ENCODE peak calls at places on chromosomes 11 and 22, in eight cellular contexts. One of them, this sample, is unnamed.

GRCh38 chr11:69174841-69175240 is 19.1 kb downstream of the SMIM38 start:
- DNase-seq in Karpas-422: no peak
- DNase-seq in AG08395: no peak
- DNase-seq in stomach: no peak
- DNase-seq in CD8-positive, alpha-beta T cell: no peak
- DNase-seq in activated T-helper 1 cell treated with anti-CD3 and anti-CD28 coated beads, Interleukin-12 subunit alpha, Interleukin-12 subunit beta, Interleukin-2, Interleukin-4 antibody, amounts not matched to agents 30 ng/mL and 10 ng/mL and 1 ng/mL, durations not matched to agents 14 hours and 24 hours and 36 hours: no peak
- DNase-seq in fibroblast of mammary gland: no peak
- DNase-seq in left ventricle myocardium inferior: no peak
- DNase-seq in this sample: no peak

GRCh38 chr11:23976776-23977380 is 520.0 kb upstream of the LUZP2 start:
- DNase-seq in activated T-helper 1 cell treated with anti-CD3 and anti-CD28 coated beads, Interleukin-12 subunit alpha, Interleukin-12 subunit beta, Interleukin-2, Interleukin-4 antibody, amounts not matched to agents 30 ng/mL and 10 ng/mL and 1 ng/mL, durations not matched to agents 14 hours and 24 hours and 36 hours: no peak
- DNase-seq in CD8-positive, alpha-beta T cell: no peak
- DNase-seq in AG08395: peak
- DNase-seq in Karpas-422: no peak
- DNase-seq in stomach: no peak
- DNase-seq in fibroblast of mammary gland: peak
- DNase-seq in left ventricle myocardium inferior: no peak
- DNase-seq in this sample: no peak

GRCh38 chr11:128336203-128336602 is 251.2 kb downstream of the ETS1 start:
- DNase-seq in CD8-positive, alpha-beta T cell: no peak
- DNase-seq in activated T-helper 1 cell treated with anti-CD3 and anti-CD28 coated beads, Interleukin-12 subunit alpha, Interleukin-12 subunit beta, Interleukin-2, Interleukin-4 antibody, amounts not matched to agents 30 ng/mL and 10 ng/mL and 1 ng/mL, durations not matched to agents 14 hours and 24 hours and 36 hours: no peak
- DNase-seq in left ventricle myocardium inferior: peak
- DNase-seq in fibroblast of mammary gland: peak
- DNase-seq in Karpas-422: no peak
- DNase-seq in stomach: peak
- DNase-seq in AG08395: peak
- DNase-seq in this sample: no peak

GRCh38 chr22:28299329-28299728 is 380.3 kb upstream of the PITPNB start:
- DNase-seq in fibroblast of mammary gland: no peak
- DNase-seq in CD8-positive, alpha-beta T cell: no peak
- DNase-seq in left ventricle myocardium inferior: no peak
- DNase-seq in stomach: no peak
- DNase-seq in activated T-helper 1 cell treated with anti-CD3 and anti-CD28 coated beads, Interleukin-12 subunit alpha, Interleukin-12 subunit beta, Interleukin-2, Interleukin-4 antibody, amounts not matched to agents 30 ng/mL and 10 ng/mL and 1 ng/mL, durations not matched to agents 14 hours and 24 hours and 36 hours: no peak
- DNase-seq in AG08395: no peak
- DNase-seq in Karpas-422: no peak
- DNase-seq in this sample: no peak

GRCh38 chr11:18066626-18067025 is 20.6 kb upstream of the TPH1 start:
- DNase-seq in fibroblast of mammary gland: peak
- DNase-seq in activated T-helper 1 cell treated with anti-CD3 and anti-CD28 coated beads, Interleukin-12 subunit alpha, Interleukin-12 subunit beta, Interleukin-2, Interleukin-4 antibody, amounts not matched to agents 30 ng/mL and 10 ng/mL and 1 ng/mL, durations not matched to agents 14 hours and 24 hours and 36 hours: no peak
- DNase-seq in Karpas-422: no peak
- DNase-seq in left ventricle myocardium inferior: no peak
- DNase-seq in CD8-positive, alpha-beta T cell: no peak
- DNase-seq in AG08395: peak
- DNase-seq in stomach: no peak
- DNase-seq in this sample: no peak

GRCh38 chr11:65833297-65834030 is at the start of gene SNX32:
- DNase-seq in stomach: peak
- DNase-seq in Karpas-422: no peak
- DNase-seq in AG08395: peak
- DNase-seq in left ventricle myocardium inferior: peak
- DNase-seq in CD8-positive, alpha-beta T cell: peak
- DNase-seq in fibroblast of mammary gland: peak
- DNase-seq in activated T-helper 1 cell treated with anti-CD3 and anti-CD28 coated beads, Interleukin-12 subunit alpha, Interleukin-12 subunit beta, Interleukin-2, Interleukin-4 antibody, amounts not matched to agents 30 ng/mL and 10 ng/mL and 1 ng/mL, durations not matched to agents 14 hours and 24 hours and 36 hours: peak
- DNase-seq in this sample: peak

GRCh38 chr11:36258730-36259360 is 30.4 kb downstream of the COMMD9 start:
- DNase-seq in CD8-positive, alpha-beta T cell: no peak
- DNase-seq in activated T-helper 1 cell treated with anti-CD3 and anti-CD28 coated beads, Interleukin-12 subunit alpha, Interleukin-12 subunit beta, Interleukin-2, Interleukin-4 antibody, amounts not matched to agents 30 ng/mL and 10 ng/mL and 1 ng/mL, durations not matched to agents 14 hours and 24 hours and 36 hours: no peak
- DNase-seq in fibroblast of mammary gland: peak
- DNase-seq in Karpas-422: peak
- DNase-seq in AG08395: peak
- DNase-seq in stomach: peak
- DNase-seq in left ventricle myocardium inferior: peak
- DNase-seq in this sample: no peak

GRCh38 chr11:70420008-70420464 is 21.7 kb downstream of the CTTN start:
- DNase-seq in activated T-helper 1 cell treated with anti-CD3 and anti-CD28 coated beads, Interleukin-12 subunit alpha, Interleukin-12 subunit beta, Interleukin-2, Interleukin-4 antibody, amounts not matched to agents 30 ng/mL and 10 ng/mL and 1 ng/mL, durations not matched to agents 14 hours and 24 hours and 36 hours: no peak
- DNase-seq in left ventricle myocardium inferior: no peak
- DNase-seq in fibroblast of mammary gland: peak
- DNase-seq in CD8-positive, alpha-beta T cell: no peak
- DNase-seq in AG08395: no peak
- DNase-seq in Karpas-422: no peak
- DNase-seq in stomach: no peak
- DNase-seq in this sample: no peak

GRCh38 chr22:30228509-30229359 is 17.8 kb downstream of the LIF start:
- DNase-seq in CD8-positive, alpha-beta T cell: no peak
- DNase-seq in stomach: no peak
- DNase-seq in Karpas-422: no peak
- DNase-seq in left ventricle myocardium inferior: no peak
- DNase-seq in fibroblast of mammary gland: no peak
- DNase-seq in AG08395: no peak
- DNase-seq in activated T-helper 1 cell treated with anti-CD3 and anti-CD28 coated beads, Interleukin-12 subunit alpha, Interleukin-12 subunit beta, Interleukin-2, Interleukin-4 antibody, amounts not matched to agents 30 ng/mL and 10 ng/mL and 1 ng/mL, durations not matched to agents 14 hours and 24 hours and 36 hours: no peak
- DNase-seq in this sample: no peak

GRCh38 chr11:113684558-113684957 is 21.6 kb downstream of the TMPRSS5 start:
- DNase-seq in fibroblast of mammary gland: peak
- DNase-seq in Karpas-422: no peak
- DNase-seq in left ventricle myocardium inferior: no peak
- DNase-seq in stomach: no peak
- DNase-seq in AG08395: no peak
- DNase-seq in CD8-positive, alpha-beta T cell: no peak
- DNase-seq in activated T-helper 1 cell treated with anti-CD3 and anti-CD28 coated beads, Interleukin-12 subunit alpha, Interleukin-12 subunit beta, Interleukin-2, Interleukin-4 antibody, amounts not matched to agents 30 ng/mL and 10 ng/mL and 1 ng/mL, durations not matched to agents 14 hours and 24 hours and 36 hours: no peak
- DNase-seq in this sample: no peak

GRCh38 chr11:112274007-112274783 is 13.5 kb upstream of the PLET1 start:
- DNase-seq in left ventricle myocardium inferior: no peak
- DNase-seq in CD8-positive, alpha-beta T cell: no peak
- DNase-seq in AG08395: no peak
- DNase-seq in Karpas-422: no peak
- DNase-seq in activated T-helper 1 cell treated with anti-CD3 and anti-CD28 coated beads, Interleukin-12 subunit alpha, Interleukin-12 subunit beta, Interleukin-2, Interleukin-4 antibody, amounts not matched to agents 30 ng/mL and 10 ng/mL and 1 ng/mL, durations not matched to agents 14 hours and 24 hours and 36 hours: no peak
- DNase-seq in stomach: no peak
- DNase-seq in fibroblast of mammary gland: no peak
- DNase-seq in this sample: no peak

GRCh38 chr11:74726547-74727182 is 4.6 kb downstream of the CHRDL2 start:
- DNase-seq in Karpas-422: peak
- DNase-seq in fibroblast of mammary gland: peak
- DNase-seq in AG08395: peak
- DNase-seq in stomach: peak
- DNase-seq in CD8-positive, alpha-beta T cell: peak
- DNase-seq in left ventricle myocardium inferior: peak
- DNase-seq in activated T-helper 1 cell treated with anti-CD3 and anti-CD28 coated beads, Interleukin-12 subunit alpha, Interleukin-12 subunit beta, Interleukin-2, Interleukin-4 antibody, amounts not matched to agents 30 ng/mL and 10 ng/mL and 1 ng/mL, durations not matched to agents 14 hours and 24 hours and 36 hours: peak
- DNase-seq in this sample: no peak

GRCh38 chr11:85182437-85183109 is 444.6 kb downstream of the DLG2 start:
- DNase-seq in Karpas-422: peak
- DNase-seq in AG08395: peak
- DNase-seq in CD8-positive, alpha-beta T cell: no peak
- DNase-seq in left ventricle myocardium inferior: no peak
- DNase-seq in fibroblast of mammary gland: peak
- DNase-seq in stomach: no peak
- DNase-seq in activated T-helper 1 cell treated with anti-CD3 and anti-CD28 coated beads, Interleukin-12 subunit alpha, Interleukin-12 subunit beta, Interleukin-2, Interleukin-4 antibody, amounts not matched to agents 30 ng/mL and 10 ng/mL and 1 ng/mL, durations not matched to agents 14 hours and 24 hours and 36 hours: no peak
- DNase-seq in this sample: no peak

GRCh38 chr11:115215694-115216615 is 288.3 kb downstream of the CADM1 start:
- DNase-seq in AG08395: no peak
- DNase-seq in CD8-positive, alpha-beta T cell: no peak
- DNase-seq in Karpas-422: no peak
- DNase-seq in activated T-helper 1 cell treated with anti-CD3 and anti-CD28 coated beads, Interleukin-12 subunit alpha, Interleukin-12 subunit beta, Interleukin-2, Interleukin-4 antibody, amounts not matched to agents 30 ng/mL and 10 ng/mL and 1 ng/mL, durations not matched to agents 14 hours and 24 hours and 36 hours: no peak
- DNase-seq in fibroblast of mammary gland: no peak
- DNase-seq in left ventricle myocardium inferior: no peak
- DNase-seq in stomach: no peak
- DNase-seq in this sample: no peak

GRCh38 chr11:6637871-6638270 is 17.7 kb downstream of the DCHS1 start:
- DNase-seq in Karpas-422: no peak
- DNase-seq in AG08395: peak
- DNase-seq in CD8-positive, alpha-beta T cell: no peak
- DNase-seq in fibroblast of mammary gland: peak
- DNase-seq in left ventricle myocardium inferior: no peak
- DNase-seq in activated T-helper 1 cell treated with anti-CD3 and anti-CD28 coated beads, Interleukin-12 subunit alpha, Interleukin-12 subunit beta, Interleukin-2, Interleukin-4 antibody, amounts not matched to agents 30 ng/mL and 10 ng/mL and 1 ng/mL, durations not matched to agents 14 hours and 24 hours and 36 hours: no peak
- DNase-seq in stomach: peak
- DNase-seq in this sample: no peak

GRCh38 chr22:32469799-32470212 is 4.8 kb upstream of the FBXO7 start:
- DNase-seq in stomach: no peak
- DNase-seq in Karpas-422: no peak
- DNase-seq in AG08395: peak
- DNase-seq in activated T-helper 1 cell treated with anti-CD3 and anti-CD28 coated beads, Interleukin-12 subunit alpha, Interleukin-12 subunit beta, Interleukin-2, Interleukin-4 antibody, amounts not matched to agents 30 ng/mL and 10 ng/mL and 1 ng/mL, durations not matched to agents 14 hours and 24 hours and 36 hours: no peak
- DNase-seq in left ventricle myocardium inferior: no peak
- DNase-seq in CD8-positive, alpha-beta T cell: no peak
- DNase-seq in fibroblast of mammary gland: peak
- DNase-seq in this sample: no peak

GRCh38 chr11:59261150-59261549 is 48.4 kb upstream of the MPEG1 start:
- DNase-seq in left ventricle myocardium inferior: no peak
- DNase-seq in CD8-positive, alpha-beta T cell: no peak
- DNase-seq in stomach: no peak
- DNase-seq in activated T-helper 1 cell treated with anti-CD3 and anti-CD28 coated beads, Interleukin-12 subunit alpha, Interleukin-12 subunit beta, Interleukin-2, Interleukin-4 antibody, amounts not matched to agents 30 ng/mL and 10 ng/mL and 1 ng/mL, durations not matched to agents 14 hours and 24 hours and 36 hours: no peak
- DNase-seq in AG08395: no peak
- DNase-seq in Karpas-422: no peak
- DNase-seq in fibroblast of mammary gland: no peak
- DNase-seq in this sample: no peak

GRCh38 chr22:29469755-29470154 is 10.3 kb upstream of the NEFH start:
- DNase-seq in CD8-positive, alpha-beta T cell: no peak
- DNase-seq in fibroblast of mammary gland: no peak
- DNase-seq in left ventricle myocardium inferior: no peak
- DNase-seq in stomach: no peak
- DNase-seq in Karpas-422: no peak
- DNase-seq in AG08395: no peak
- DNase-seq in activated T-helper 1 cell treated with anti-CD3 and anti-CD28 coated beads, Interleukin-12 subunit alpha, Interleukin-12 subunit beta, Interleukin-2, Interleukin-4 antibody, amounts not matched to agents 30 ng/mL and 10 ng/mL and 1 ng/mL, durations not matched to agents 14 hours and 24 hours and 36 hours: no peak
- DNase-seq in this sample: no peak

GRCh38 chr11:27860811-27861210 is 160.6 kb upstream of the BDNF start:
- DNase-seq in left ventricle myocardium inferior: no peak
- DNase-seq in CD8-positive, alpha-beta T cell: no peak
- DNase-seq in Karpas-422: no peak
- DNase-seq in fibroblast of mammary gland: no peak
- DNase-seq in AG08395: no peak
- DNase-seq in activated T-helper 1 cell treated with anti-CD3 and anti-CD28 coated beads, Interleukin-12 subunit alpha, Interleukin-12 subunit beta, Interleukin-2, Interleukin-4 antibody, amounts not matched to agents 30 ng/mL and 10 ng/mL and 1 ng/mL, durations not matched to agents 14 hours and 24 hours and 36 hours: no peak
- DNase-seq in stomach: no peak
- DNase-seq in this sample: no peak

GRCh38 chr22:29641781-29642355 is 38.4 kb downstream of the NF2 start:
- DNase-seq in activated T-helper 1 cell treated with anti-CD3 and anti-CD28 coated beads, Interleukin-12 subunit alpha, Interleukin-12 subunit beta, Interleukin-2, Interleukin-4 antibody, amounts not matched to agents 30 ng/mL and 10 ng/mL and 1 ng/mL, durations not matched to agents 14 hours and 24 hours and 36 hours: no peak
- DNase-seq in stomach: no peak
- DNase-seq in AG08395: no peak
- DNase-seq in Karpas-422: no peak
- DNase-seq in fibroblast of mammary gland: no peak
- DNase-seq in CD8-positive, alpha-beta T cell: no peak
- DNase-seq in left ventricle myocardium inferior: no peak
- DNase-seq in this sample: no peak

GRCh38 chr22:27919943-27920755 is 1.1 kb upstream of the PITPNB start:
- DNase-seq in stomach: no peak
- DNase-seq in AG08395: peak
- DNase-seq in Karpas-422: no peak
- DNase-seq in activated T-helper 1 cell treated with anti-CD3 and anti-CD28 coated beads, Interleukin-12 subunit alpha, Interleukin-12 subunit beta, Interleukin-2, Interleukin-4 antibody, amounts not matched to agents 30 ng/mL and 10 ng/mL and 1 ng/mL, durations not matched to agents 14 hours and 24 hours and 36 hours: no peak
- DNase-seq in fibroblast of mammary gland: peak
- DNase-seq in CD8-positive, alpha-beta T cell: no peak
- DNase-seq in left ventricle myocardium inferior: no peak
- DNase-seq in this sample: no peak

GRCh38 chr11:129853508-129854228 is 38.0 kb downstream of the TMEM45B start:
- DNase-seq in AG08395: no peak
- DNase-seq in stomach: peak
- DNase-seq in fibroblast of mammary gland: peak
- DNase-seq in activated T-helper 1 cell treated with anti-CD3 and anti-CD28 coated beads, Interleukin-12 subunit alpha, Interleukin-12 subunit beta, Interleukin-2, Interleukin-4 antibody, amounts not matched to agents 30 ng/mL and 10 ng/mL and 1 ng/mL, durations not matched to agents 14 hours and 24 hours and 36 hours: peak
- DNase-seq in CD8-positive, alpha-beta T cell: peak
- DNase-seq in Karpas-422: no peak
- DNase-seq in left ventricle myocardium inferior: no peak
- DNase-seq in this sample: peak

GRCh38 chr22:26785942-26786341 is 128.6 kb downstream of the MIAT start:
- DNase-seq in fibroblast of mammary gland: no peak
- DNase-seq in CD8-positive, alpha-beta T cell: no peak
- DNase-seq in left ventricle myocardium inferior: no peak
- DNase-seq in activated T-helper 1 cell treated with anti-CD3 and anti-CD28 coated beads, Interleukin-12 subunit alpha, Interleukin-12 subunit beta, Interleukin-2, Interleukin-4 antibody, amounts not matched to agents 30 ng/mL and 10 ng/mL and 1 ng/mL, durations not matched to agents 14 hours and 24 hours and 36 hours: no peak
- DNase-seq in Karpas-422: no peak
- DNase-seq in stomach: no peak
- DNase-seq in AG08395: no peak
- DNase-seq in this sample: no peak

GRCh38 chr11:64744544-64745218 is 739 bp upstream of the RASGRP2 start:
- DNase-seq in fibroblast of mammary gland: no peak
- DNase-seq in stomach: no peak
- DNase-seq in CD8-positive, alpha-beta T cell: no peak
- DNase-seq in Karpas-422: no peak
- DNase-seq in AG08395: no peak
- DNase-seq in activated T-helper 1 cell treated with anti-CD3 and anti-CD28 coated beads, Interleukin-12 subunit alpha, Interleukin-12 subunit beta, Interleukin-2, Interleukin-4 antibody, amounts not matched to agents 30 ng/mL and 10 ng/mL and 1 ng/mL, durations not matched to agents 14 hours and 24 hours and 36 hours: peak
- DNase-seq in left ventricle myocardium inferior: no peak
- DNase-seq in this sample: no peak

GRCh38 chr11:47393163-47394049 is 15.0 kb upstream of the SLC39A13 start:
- DNase-seq in Karpas-422: no peak
- DNase-seq in stomach: no peak
- DNase-seq in AG08395: peak
- DNase-seq in left ventricle myocardium inferior: peak
- DNase-seq in fibroblast of mammary gland: peak
- DNase-seq in activated T-helper 1 cell treated with anti-CD3 and anti-CD28 coated beads, Interleukin-12 subunit alpha, Interleukin-12 subunit beta, Interleukin-2, Interleukin-4 antibody, amounts not matched to agents 30 ng/mL and 10 ng/mL and 1 ng/mL, durations not matched to agents 14 hours and 24 hours and 36 hours: no peak
- DNase-seq in CD8-positive, alpha-beta T cell: no peak
- DNase-seq in this sample: no peak

GRCh38 chr11:77303328-77303727 is 1.8 kb upstream of the GDPD4 start:
- DNase-seq in Karpas-422: no peak
- DNase-seq in stomach: no peak
- DNase-seq in left ventricle myocardium inferior: no peak
- DNase-seq in fibroblast of mammary gland: no peak
- DNase-seq in CD8-positive, alpha-beta T cell: no peak
- DNase-seq in AG08395: no peak
- DNase-seq in activated T-helper 1 cell treated with anti-CD3 and anti-CD28 coated beads, Interleukin-12 subunit alpha, Interleukin-12 subunit beta, Interleukin-2, Interleukin-4 antibody, amounts not matched to agents 30 ng/mL and 10 ng/mL and 1 ng/mL, durations not matched to agents 14 hours and 24 hours and 36 hours: no peak
- DNase-seq in this sample: no peak

GRCh38 chr22:44331881-44332714 is 19.3 kb upstream of the SHISAL1 start:
- DNase-seq in activated T-helper 1 cell treated with anti-CD3 and anti-CD28 coated beads, Interleukin-12 subunit alpha, Interleukin-12 subunit beta, Interleukin-2, Interleukin-4 antibody, amounts not matched to agents 30 ng/mL and 10 ng/mL and 1 ng/mL, durations not matched to agents 14 hours and 24 hours and 36 hours: no peak
- DNase-seq in Karpas-422: no peak
- DNase-seq in left ventricle myocardium inferior: peak
- DNase-seq in CD8-positive, alpha-beta T cell: no peak
- DNase-seq in stomach: no peak
- DNase-seq in AG08395: peak
- DNase-seq in fibroblast of mammary gland: no peak
- DNase-seq in this sample: no peak

GRCh38 chr11:1770528-1770927 is 6.8 kb upstream of the CTSD start:
- DNase-seq in activated T-helper 1 cell treated with anti-CD3 and anti-CD28 coated beads, Interleukin-12 subunit alpha, Interleukin-12 subunit beta, Interleukin-2, Interleukin-4 antibody, amounts not matched to agents 30 ng/mL and 10 ng/mL and 1 ng/mL, durations not matched to agents 14 hours and 24 hours and 36 hours: no peak
- DNase-seq in AG08395: no peak
- DNase-seq in Karpas-422: no peak
- DNase-seq in CD8-positive, alpha-beta T cell: no peak
- DNase-seq in fibroblast of mammary gland: no peak
- DNase-seq in left ventricle myocardium inferior: no peak
- DNase-seq in stomach: peak
- DNase-seq in this sample: no peak

GRCh38 chr22:17655289-17655688 is 16.7 kb downstream of the BCL2L13 start:
- DNase-seq in CD8-positive, alpha-beta T cell: no peak
- DNase-seq in Karpas-422: no peak
- DNase-seq in fibroblast of mammary gland: peak
- DNase-seq in stomach: no peak
- DNase-seq in AG08395: no peak
- DNase-seq in activated T-helper 1 cell treated with anti-CD3 and anti-CD28 coated beads, Interleukin-12 subunit alpha, Interleukin-12 subunit beta, Interleukin-2, Interleukin-4 antibody, amounts not matched to agents 30 ng/mL and 10 ng/mL and 1 ng/mL, durations not matched to agents 14 hours and 24 hours and 36 hours: no peak
- DNase-seq in left ventricle myocardium inferior: no peak
- DNase-seq in this sample: no peak

GRCh38 chr11:111676878-111677585 is 74.8 kb downstream of the SIK2 start:
- DNase-seq in stomach: no peak
- DNase-seq in left ventricle myocardium inferior: no peak
- DNase-seq in CD8-positive, alpha-beta T cell: no peak
- DNase-seq in activated T-helper 1 cell treated with anti-CD3 and anti-CD28 coated beads, Interleukin-12 subunit alpha, Interleukin-12 subunit beta, Interleukin-2, Interleukin-4 antibody, amounts not matched to agents 30 ng/mL and 10 ng/mL and 1 ng/mL, durations not matched to agents 14 hours and 24 hours and 36 hours: no peak
- DNase-seq in fibroblast of mammary gland: peak
- DNase-seq in Karpas-422: no peak
- DNase-seq in AG08395: peak
- DNase-seq in this sample: no peak

GRCh38 chr11:38481391-38481790 is 1883.4 kb upstream of the RAG2 start:
- DNase-seq in stomach: no peak
- DNase-seq in activated T-helper 1 cell treated with anti-CD3 and anti-CD28 coated beads, Interleukin-12 subunit alpha, Interleukin-12 subunit beta, Interleukin-2, Interleukin-4 antibody, amounts not matched to agents 30 ng/mL and 10 ng/mL and 1 ng/mL, durations not matched to agents 14 hours and 24 hours and 36 hours: no peak
- DNase-seq in Karpas-422: no peak
- DNase-seq in fibroblast of mammary gland: no peak
- DNase-seq in CD8-positive, alpha-beta T cell: no peak
- DNase-seq in AG08395: no peak
- DNase-seq in left ventricle myocardium inferior: no peak
- DNase-seq in this sample: no peak

GRCh38 chr22:41799486-41800347 is 762 bp upstream of the CCDC134 start:
- DNase-seq in activated T-helper 1 cell treated with anti-CD3 and anti-CD28 coated beads, Interleukin-12 subunit alpha, Interleukin-12 subunit beta, Interleukin-2, Interleukin-4 antibody, amounts not matched to agents 30 ng/mL and 10 ng/mL and 1 ng/mL, durations not matched to agents 14 hours and 24 hours and 36 hours: no peak
- DNase-seq in CD8-positive, alpha-beta T cell: no peak
- DNase-seq in left ventricle myocardium inferior: peak
- DNase-seq in fibroblast of mammary gland: no peak
- DNase-seq in AG08395: peak
- DNase-seq in stomach: peak
- DNase-seq in Karpas-422: no peak
- DNase-seq in this sample: no peak

GRCh38 chr22:36141481-36141880 is 19.1 kb downstream of the APOL3 start:
- DNase-seq in left ventricle myocardium inferior: no peak
- DNase-seq in CD8-positive, alpha-beta T cell: no peak
- DNase-seq in stomach: no peak
- DNase-seq in fibroblast of mammary gland: no peak
- DNase-seq in activated T-helper 1 cell treated with anti-CD3 and anti-CD28 coated beads, Interleukin-12 subunit alpha, Interleukin-12 subunit beta, Interleukin-2, Interleukin-4 antibody, amounts not matched to agents 30 ng/mL and 10 ng/mL and 1 ng/mL, durations not matched to agents 14 hours and 24 hours and 36 hours: no peak
- DNase-seq in AG08395: no peak
- DNase-seq in Karpas-422: no peak
- DNase-seq in this sample: no peak

GRCh38 chr22:24302591-24302990 is 32.0 kb downstream of the SPECC1L start:
- DNase-seq in left ventricle myocardium inferior: no peak
- DNase-seq in Karpas-422: no peak
- DNase-seq in CD8-positive, alpha-beta T cell: no peak
- DNase-seq in AG08395: no peak
- DNase-seq in fibroblast of mammary gland: no peak
- DNase-seq in stomach: no peak
- DNase-seq in activated T-helper 1 cell treated with anti-CD3 and anti-CD28 coated beads, Interleukin-12 subunit alpha, Interleukin-12 subunit beta, Interleukin-2, Interleukin-4 antibody, amounts not matched to agents 30 ng/mL and 10 ng/mL and 1 ng/mL, durations not matched to agents 14 hours and 24 hours and 36 hours: no peak
- DNase-seq in this sample: no peak